ENCODE peak calls at places on chromosomes 3 and 15, in seven cellular contexts. L, B, M, I, T, D and F are unnamed samples.

GRCh38 chr3:5677560-5677959 is 490.1 kb downstream of the EDEM1 start:
- DNase-seq in T (no peak), I (no peak), L (no peak), M (no peak), B (no peak), D (no peak), F (no peak)

GRCh38 chr3:52286777-52287110 is 884 bp upstream of the GLYCTK start:
- DNase-seq in M (no peak), B (no peak), I (no peak), D (no peak), L (no peak), T (no peak), F (no peak)

GRCh38 chr3:177079684-177080083 is 117.6 kb downstream of the TBL1XR1 start:
- DNase-seq in L (no peak), D (no peak), M (no peak), T (no peak), B (no peak), I (no peak), F (no peak)

GRCh38 chr15:57861039-57861638 is 154.6 kb downstream of the POLR2M start:
- DNase-seq in T (peak), D (no peak), M (peak), L (peak), I (peak), B (no peak), F (peak)

GRCh38 chr15:41241251-41241964 is 10.3 kb downstream of the CHP1 start:
- DNase-seq in D (no peak), I (no peak), L (no peak), M (no peak), T (no peak), B (no peak), F (no peak)

GRCh38 chr15:101429191-101429590 is 60.3 kb downstream of the PCSK6 start:
- DNase-seq in L (no peak), T (no peak), I (no peak), M (peak), D (no peak), B (no peak), F (no peak)

GRCh38 chr15:60993008-60993407 is 236.1 kb downstream of the RORA start:
- DNase-seq in B (no peak), L (no peak), I (peak), D (no peak), T (peak), M (peak), F (peak)

GRCh38 chr15:52109559-52110451 is 2.8 kb downstream of the BCL2L10 start:
- DNase-seq in I (no peak), D (no peak), B (no peak), L (no peak), M (no peak), T (no peak), F (peak)

GRCh38 chr15:92819312-92820232 is 80.6 kb upstream of the CHD2 start:
- DNase-seq in D (no peak), I (peak), L (no peak), B (no peak), T (no peak), M (no peak), F (peak)

GRCh38 chr3:128486692-128487537 is 6.1 kb downstream of the GATA2 start:
- DNase-seq in B (peak), I (peak), D (no peak), L (no peak), T (peak), M (no peak), F (peak)

GRCh38 chr15:87610366-87610765 is 646.2 kb downstream of the NTRK3 start:
- DNase-seq in D (no peak), L (no peak), I (peak), T (peak), M (no peak), B (no peak), F (no peak)

GRCh38 chr3:194945508-194945907 is 259.8 kb downstream of the FAM43A start:
- DNase-seq in T (no peak), I (no peak), L (no peak), M (no peak), B (no peak), D (no peak), F (no peak)

GRCh38 chr3:128800241-128801187 is 74.5 kb downstream of the RAB7A start:
- DNase-seq in T (no peak), D (no peak), B (no peak), I (no peak), M (no peak), L (no peak), F (no peak)

GRCh38 chr15:80982205-80982604 is 7.4 kb downstream of the MESD start:
- DNase-seq in T (no peak), M (no peak), L (no peak), I (no peak), D (no peak), B (no peak), F (no peak)

GRCh38 chr3:125191256-125191655 is 21.3 kb downstream of the SLC12A8 start:
- DNase-seq in I (peak), D (no peak), M (no peak), B (no peak), L (no peak), T (peak), F (no peak)

GRCh38 chr15:92808611-92809063 is 91.5 kb upstream of the CHD2 start:
- DNase-seq in T (peak), L (no peak), M (no peak), D (no peak), B (no peak), I (peak), F (peak)

GRCh38 chr15:57196865-57197264 is 179.4 kb upstream of the CGNL1 start:
- DNase-seq in B (no peak), L (no peak), I (no peak), T (peak), M (no peak), D (no peak), F (no peak)

GRCh38 chr15:28954466-28955159 is 68.8 kb downstream of the APBA2 start:
- DNase-seq in I (no peak), B (peak), T (no peak), D (no peak), M (no peak), L (no peak), F (no peak)

GRCh38 chr3:54537506-54537905 is 390.4 kb downstream of the LRTM1 start:
- DNase-seq in L (no peak), T (no peak), I (no peak), D (no peak), B (no peak), M (no peak), F (no peak)

GRCh38 chr3:37991109-37991508 is 523 bp downstream of the VILL start:
- DNase-seq in L (no peak), T (no peak), M (no peak), I (no peak), B (no peak), D (no peak), F (no peak)

GRCh38 chr3:56962200-56962599 is 98.3 kb upstream of the SPATA12 start:
- DNase-seq in B (no peak), D (no peak), L (no peak), T (no peak), M (peak), I (no peak), F (no peak)

GRCh38 chr3:188052229-188052965 is 101.6 kb upstream of the LPP start:
- DNase-seq in I (no peak), B (peak), D (peak), L (peak), T (peak), M (no peak), F (peak)

GRCh38 chr3:60579734-60580133 is 671.5 kb downstream of the FHIT start:
- DNase-seq in M (peak), B (no peak), I (peak), D (no peak), T (peak), L (no peak), F (peak)

GRCh38 chr3:188123170-188123920 is 30.6 kb upstream of the LPP start:
- DNase-seq in L (no peak), B (no peak), I (peak), D (no peak), M (no peak), T (peak), F (no peak)

GRCh38 chr15:85750319-85750806 is 44.4 kb downstream of the KLHL25 start:
- DNase-seq in D (no peak), I (no peak), M (no peak), L (no peak), B (peak), T (peak), F (peak)

GRCh38 chr3:189486556-189486955 is 144.6 kb upstream of the TP63 start:
- DNase-seq in M (no peak), T (no peak), L (no peak), I (no peak), D (no peak), B (no peak), F (no peak)

GRCh38 chr3:67458406-67458805 is 196.0 kb downstream of the SUCLG2 start:
- DNase-seq in M (no peak), I (peak), T (peak), L (no peak), D (no peak), B (no peak), F (no peak)

DNA sequence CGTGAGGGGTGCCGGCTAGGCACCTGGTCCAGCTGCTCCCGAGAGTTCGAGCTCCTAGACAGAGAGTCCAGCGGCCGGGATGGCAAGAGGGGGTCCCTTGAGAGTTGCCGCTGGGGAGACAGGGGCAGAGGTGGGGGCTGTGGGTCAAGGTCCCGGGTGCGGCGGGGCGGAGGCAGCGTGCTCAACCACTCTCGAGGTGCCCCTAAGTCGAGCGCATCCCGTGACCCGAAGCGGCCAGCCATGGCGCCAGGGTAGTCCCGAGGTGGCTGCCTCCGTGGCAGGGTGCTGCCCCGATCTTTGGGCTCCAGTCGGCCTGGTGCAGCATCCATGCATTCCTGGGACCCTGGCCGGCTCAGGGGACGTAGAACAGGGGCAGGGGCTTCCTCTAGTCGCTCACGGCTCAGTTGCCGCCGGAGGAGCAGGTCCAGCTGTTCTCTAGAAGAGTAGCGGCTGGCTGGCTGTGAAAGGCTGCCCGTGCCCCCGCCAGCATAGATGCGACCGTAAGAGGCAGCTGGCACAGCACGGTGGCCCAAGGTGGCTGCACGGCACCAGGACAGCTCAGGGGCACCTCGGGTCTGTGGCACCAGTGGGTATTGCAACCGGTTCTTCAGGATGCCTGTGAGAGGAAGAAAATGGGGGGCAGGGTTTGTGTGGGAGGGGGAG is 4.8 kb upstream of the SLC26A6 start:
- DNase-seq in L (no peak), T (no peak), I (no peak), B (no peak), D (no peak), M (no peak), F (no peak)
- H2AK5ac ChIP-seq in L (no peak), T (no peak), I (no peak), B (no peak), D (no peak), M (no peak), F (no peak)

GRCh38 chr3:11302444-11302843 is 30.2 kb downstream of the ATG7 start:
- DNase-seq in T (no peak), M (no peak), B (no peak), L (no peak), D (no peak), I (no peak), F (no peak)
- H3K4me2 ChIP-seq in T (no peak), M (no peak), B (no peak), L (no peak), D (no peak), I (no peak), F (no peak)

GRCh38 chr3:28672411-28672810 is 323.8 kb upstream of the AZI2 start:
- DNase-seq in L (no peak), T (no peak), D (no peak), I (no peak), B (no peak), M (no peak), F (no peak)
- H2AK5ac ChIP-seq in L (no peak), T (no peak), D (no peak), I (no peak), B (no peak), M (no peak), F (no peak)

DNA sequence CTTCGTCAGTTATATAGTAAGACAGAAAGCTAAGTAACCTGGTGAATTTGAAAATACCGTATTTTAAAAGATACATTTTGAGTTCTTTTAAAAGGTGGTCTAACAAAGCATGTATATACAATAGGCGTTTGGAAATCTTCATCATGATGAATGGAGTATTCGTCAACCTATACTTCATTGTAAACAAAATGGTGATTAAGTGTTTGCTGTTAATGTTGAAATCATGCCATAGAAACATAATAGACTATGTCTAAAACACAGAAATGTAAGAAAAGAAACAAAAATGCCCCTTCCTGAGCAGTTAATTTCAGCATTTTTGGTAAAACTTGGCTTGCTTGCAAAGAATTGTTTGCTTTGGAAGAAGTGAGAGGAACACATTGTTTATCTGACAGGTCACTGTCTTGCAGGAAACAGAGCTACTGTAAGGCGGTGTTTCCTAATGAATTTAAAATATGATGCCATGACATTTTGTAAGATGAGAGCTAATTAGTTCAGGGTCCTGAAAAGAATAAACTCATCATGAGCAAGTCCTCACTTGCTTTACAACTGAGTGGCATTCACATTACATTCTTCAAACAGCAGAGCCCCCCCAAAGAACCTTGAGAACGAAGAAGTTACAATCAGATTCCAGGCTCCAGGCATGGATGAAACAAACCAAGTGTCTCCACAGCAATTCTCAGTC is 126.7 kb downstream of the SERPINI1 start:
- DNase-seq in M (no peak), D (no peak), L (no peak), B (no peak), I (peak), T (no peak), F (no peak)
- H3K4me2 ChIP-seq in M (no peak), D (no peak), L (no peak), B (no peak), I (no peak), T (no peak), F (no peak)

DNA sequence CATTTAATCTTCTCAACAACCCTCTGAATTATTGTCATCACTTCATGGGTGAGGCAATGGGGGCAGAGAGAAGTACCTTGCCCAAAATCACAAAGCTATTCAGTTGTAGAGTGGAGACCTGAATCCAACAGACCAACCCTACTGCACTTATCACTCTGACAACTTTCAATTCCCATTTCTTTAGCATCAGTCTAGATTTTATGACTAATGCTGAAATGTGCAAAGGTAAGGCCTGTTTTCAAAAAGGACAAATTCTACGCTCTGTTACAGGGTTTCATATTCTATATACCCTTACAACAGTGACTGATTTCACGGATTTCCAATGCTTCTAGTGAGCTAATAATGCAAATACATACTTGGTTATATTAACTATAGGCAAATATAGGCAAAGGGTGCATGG is 286.0 kb downstream of the ADAMTS17 start:
- DNase-seq in B (no peak), D (no peak), I (no peak), T (no peak), M (no peak), L (no peak), F (no peak)
- H2AK5ac ChIP-seq in B (no peak), D (no peak), I (no peak), T (no peak), M (no peak), L (no peak), F (no peak)

DNA sequence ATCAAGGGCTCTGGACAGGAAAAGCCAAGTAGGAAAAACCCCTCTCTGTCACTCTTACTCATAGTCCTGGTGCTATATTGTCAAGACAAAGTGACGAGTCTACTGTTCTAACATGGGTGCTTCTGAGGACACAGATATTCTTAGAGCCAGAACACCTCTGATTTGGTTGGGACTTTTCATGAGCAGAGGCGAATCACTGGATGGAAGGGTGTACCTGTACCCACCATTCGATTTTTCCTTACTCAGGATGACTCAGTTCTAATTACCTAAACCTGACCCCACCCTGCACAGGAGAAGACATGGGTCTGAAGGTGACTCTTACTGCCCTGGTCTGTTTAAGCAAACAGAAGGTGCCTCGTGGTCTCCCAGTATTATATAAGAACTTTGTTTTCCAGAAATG is 58.5 kb downstream of the ABCC5 start:
- DNase-seq in I (no peak), D (no peak), B (no peak), M (no peak), L (no peak), T (no peak), F (no peak)
- H3K4me2 ChIP-seq in I (no peak), D (no peak), B (no peak), M (no peak), L (no peak), T (no peak), F (no peak)